ENCODE peak calls at places on chromosome 19, in ten cellular contexts. V is GM12865; G is H9; O is T-helper 1 cell; N is NCI-H2171; Z is AG09309; K is NCI-H460; Y is NCI-H1105 treated with DMSO at 0.1 percent for 48 hours; D is stimulated activated CD4-positive, alpha-beta T cell treated with anti-CD3 and anti-CD28 coated beads, Interleukin-4, amount 100 ng/mL, for 4 hours; T is stimulated activated CD8-positive, alpha-beta memory T cell treated with anti-CD3 and anti-CD28 coated beads, Interleukin-4, amount 100 ng/mL, for 48 hours. M is an unnamed sample.

GRCh38 chr19:33388817-33389573 is 15.5 kb downstream of the CEBPG start:
- DNase-seq in G (no peak), Z (no peak), V (no peak), T (no peak), N (no peak), K (no peak), O (no peak), D (no peak), Y (no peak), M (no peak)

GRCh38 chr19:51799311-51799997 is 4.5 kb downstream of the FPR3 start:
- DNase-seq in T (no peak), G (no peak), Y (no peak), O (no peak), D (no peak), V (no peak), K (no peak), Z (peak), N (no peak), M (no peak)

GRCh38 chr19:10501971-10502523 is 1.1 kb downstream of the KEAP1 start:
- DNase-seq in Y (peak), G (peak), K (peak), N (no peak), V (peak), Z (no peak), O (no peak), T (peak), D (no peak), M (no peak)

GRCh38 chr19:33520844-33521479 is 629 bp downstream of the PEPD start:
- DNase-seq in K (no peak), Z (no peak), G (no peak), O (no peak), V (no peak), T (no peak), N (no peak), D (no peak), Y (no peak), M (no peak)

GRCh38 chr19:23365222-23365621 is 30.0 kb downstream of the ZNF91 start:
- DNase-seq in K (no peak), D (no peak), V (no peak), Y (no peak), T (no peak), O (no peak), N (no peak), G (no peak), Z (no peak), M (no peak)

GRCh38 chr19:10567696-10568443 is 909 bp downstream of the CDKN2D start:
- DNase-seq in D (peak), O (no peak), Z (no peak), V (no peak), N (peak), T (peak), K (no peak), Y (no peak), G (no peak), M (no peak)

GRCh38 chr19:43997631-43998290 is 5.0 kb upstream of the ZNF230 start:
- DNase-seq in K (no peak), T (no peak), D (no peak), G (no peak), O (no peak), Y (no peak), N (no peak), V (no peak), Z (peak), M (no peak)

GRCh38 chr19:2984196-2984490 is 6.8 kb downstream of the TLE6 start:
- DNase-seq in D (no peak), Z (no peak), Y (no peak), N (peak), T (no peak), V (no peak), O (no peak), G (no peak), K (peak), M (no peak)

GRCh38 chr19:932647-933552 is 7.1 kb downstream of the ARID3A start:
- DNase-seq in N (no peak), O (no peak), K (no peak), V (peak), D (no peak), Z (peak), Y (no peak), G (peak), T (no peak), M (peak)

GRCh38 chr19:6032381-6032780 is 54.4 kb upstream of the RANBP3 start:
- DNase-seq in K (no peak), Z (no peak), T (peak), Y (no peak), O (no peak), D (no peak), G (no peak), N (no peak), V (no peak), M (no peak)

GRCh38 chr19:5545051-5545450 is 22.7 kb downstream of the TINCR start:
- DNase-seq in N (no peak), D (no peak), K (no peak), V (no peak), G (no peak), O (no peak), Y (no peak), Z (no peak), T (no peak), M (no peak)